ENCODE peak calls at places on chromosomes 2 and 18, in ten cellular contexts. H is fibroblast of mammary gland; N is esophagus squamous epithelium; K is fibroblast of pulmonary artery; C is HL-60; O is CD8-positive, alpha-beta T cell; A is mammary epithelial cell; U is retinal pigment epithelial cell; Q is psoas muscle; M is lung. R is an unnamed sample.

GRCh38 chr2:28398101-28398834 is 5.6 kb downstream of the FOSL2 start:
- DNase-seq in H (peak; percentile 74), N (no peak), K (peak; percentile 79), C (no peak), O (no peak), A (peak; percentile 39), U (no peak), Q (no peak), M (no peak), R (no peak)

GRCh38 chr2:207394812-207395534 is 134.8 kb upstream of the CREB1 start:
- DNase-seq in H (peak; percentile 99), N (no peak), K (peak; percentile 99), C (no peak), O (no peak), A (peak; percentile 100), U (peak; percentile 62), Q (no peak), M (no peak), R (no peak)

GRCh38 chr2:190716176-190716807 is 67.4 kb downstream of the NAB1 start:
- DNase-seq in H (no peak), N (no peak), K (no peak), C (no peak), O (no peak), A (no peak), U (no peak), Q (no peak), M (no peak), R (no peak)

GRCh38 chr18:5456577-5457466 is 87.0 kb downstream of the EPB41L3 start:
- DNase-seq in H (peak; percentile 58), N (no peak), K (peak; percentile 66), C (no peak), O (no peak), A (no peak), U (peak; percentile 88), Q (no peak), M (no peak), R (no peak)

GRCh38 chr2:7102831-7103230 is 185.6 kb downstream of the RNF144A start:
- DNase-seq in H (no peak), N (no peak), K (no peak), C (no peak), O (no peak), A (no peak), U (no peak), Q (no peak), M (no peak), R (no peak)

GRCh38 chr2:75627902-75628504 is 18.6 kb upstream of the MRPL19 start:
- DNase-seq in H (peak; percentile 79), N (no peak), K (peak; percentile 86), C (peak; percentile 14), O (peak; percentile 24), A (peak; percentile 59), U (peak; percentile 31), Q (peak; percentile 82), M (peak; percentile 78), R (no peak)

GRCh38 chr2:240896871-240897692 is 1.1 kb upstream of the MAB21L4 start:
- DNase-seq in H (no peak), N (no peak), K (no peak), C (no peak), O (no peak), A (peak; percentile 10), U (no peak), Q (peak; percentile 47), M (no peak), R (no peak)

GRCh38 chr18:3688682-3689081 is 238.7 kb downstream of the TGIF1 start:
- DNase-seq in H (peak; percentile 99), N (no peak), K (peak; percentile 79), C (no peak), O (no peak), A (peak; percentile 57), U (peak; percentile 64), Q (no peak), M (no peak), R (no peak)

GRCh38 chr2:14401838-14402237 is 230.7 kb upstream of the LRATD1 start:
- DNase-seq in H (no peak), N (no peak), K (no peak), C (no peak), O (no peak), A (no peak), U (no peak), Q (no peak), M (no peak), R (no peak)

GRCh38 chr18:48834421-48835011 is 116.2 kb downstream of the SMAD7 start:
- DNase-seq in H (peak; percentile 93), N (peak; percentile 30), K (peak; percentile 90), C (peak; percentile 77), O (peak; percentile 61), A (peak; percentile 94), U (peak; percentile 93), Q (peak; percentile 78), M (peak; percentile 70), R (peak; percentile 49)

GRCh38 chr18:58186258-58186948 is 142.4 kb downstream of the NEDD4L start:
- DNase-seq in H (peak; percentile 57), N (no peak), K (peak; percentile 68), C (no peak), O (no peak), A (peak; percentile 92), U (peak; percentile 89), Q (no peak), M (no peak), R (no peak)

GRCh38 chr18:25099838-25100393 is 252.1 kb downstream of the ZNF521 start:
- DNase-seq in H (peak; percentile 62), N (no peak), K (peak; percentile 44), C (no peak), O (no peak), A (no peak), U (no peak), Q (no peak), M (no peak), R (no peak)

GRCh38 chr2:43604674-43605073 is 8.8 kb upstream of the THADA start:
- DNase-seq in H (no peak), N (no peak), K (no peak), C (no peak), O (no peak), A (no peak), U (no peak), Q (no peak), M (no peak), R (no peak)

GRCh38 chr2:20491739-20492531 is 45.1 kb downstream of the RHOB start:
- DNase-seq in H (peak; percentile 64), N (no peak), K (peak; percentile 19), C (no peak), O (no peak), A (no peak), U (no peak), Q (no peak), M (no peak), R (no peak)

GRCh38 chr2:54881759-54882158 is 158.3 kb downstream of the EML6 start:
- DNase-seq in H (no peak), N (no peak), K (no peak), C (no peak), O (no peak), A (no peak), U (no peak), Q (no peak), M (no peak), R (no peak)

GRCh38 chr18:48662021-48662661 is 123.3 kb downstream of the CTIF start:
- DNase-seq in H (peak; percentile 57), N (no peak), K (peak; percentile 72), C (peak; percentile 71), O (no peak), A (peak; percentile 25), U (no peak), Q (no peak), M (peak; percentile 49), R (no peak)

DNA sequence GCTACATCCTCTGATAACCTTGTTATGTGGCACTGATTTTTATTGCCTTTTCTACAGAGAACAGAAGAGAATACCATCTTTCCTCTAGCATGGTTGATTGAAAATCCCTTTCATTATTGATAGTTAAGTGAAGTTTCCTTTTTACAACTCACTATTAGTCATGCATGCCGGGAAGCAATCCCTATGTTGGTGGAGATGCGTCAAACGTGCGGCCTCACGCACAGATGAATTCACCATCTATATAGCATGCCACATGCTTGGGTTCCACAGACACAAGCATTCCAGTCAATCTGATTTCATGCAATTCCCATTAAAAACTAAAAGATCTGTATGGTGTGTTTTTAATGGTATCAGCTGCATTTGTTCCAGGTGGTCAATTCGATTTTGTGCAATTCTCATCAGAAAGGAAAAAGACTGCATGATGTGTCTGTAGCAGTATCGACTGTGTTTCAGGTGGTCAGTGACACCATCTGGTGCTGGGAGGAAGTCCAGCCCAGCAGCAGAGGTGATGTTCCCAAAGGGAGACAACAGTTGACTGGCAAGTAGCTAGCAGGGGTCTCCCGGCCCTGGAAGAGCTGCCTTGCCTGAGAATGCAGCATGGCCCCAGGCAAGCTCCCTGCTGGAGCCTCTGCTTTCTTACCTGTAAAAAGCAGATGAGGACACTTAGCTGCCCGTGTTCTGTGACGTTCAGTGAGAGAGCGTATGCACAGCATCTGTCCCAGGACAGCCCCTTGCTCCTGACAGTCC is 151.3 kb upstream of the NCK2 start:
- DNase-seq in H (no peak), N (no peak), K (no peak), C (no peak), O (no peak), A (peak; percentile 26), U (no peak), Q (no peak), M (no peak), R (no peak)
- TF ChIP-seq CTCF in H (no peak), N (no peak), K (no peak), C (no peak), O (no peak), A (no peak), U (no peak), Q (no peak), M (no peak), R (no peak)

GRCh38 chr2:42132066-42132965 is 36.8 kb upstream of the EML4 start:
- DNase-seq in H (peak; percentile 96), N (no peak), K (peak; percentile 72), C (peak; percentile 24), O (no peak), A (peak; percentile 56), U (peak; percentile 61), Q (no peak), M (no peak), R (no peak)
- H3K4me3 ChIP-seq in H (no peak overlapping the region), N (no peak overlapping the region), K (no peak overlapping the region), C (no peak overlapping the region), O (peak overlapping the region; percentile 22), A (no peak overlapping the region), U (peak overlapping the region; percentile 13), Q (no peak overlapping the region), M (no peak overlapping the region), R (no peak overlapping the region)

GRCh38 chr2:213231966-213232365 is 52.3 kb upstream of the SPAG16 start:
- DNase-seq in H (no peak), N (no peak), K (no peak), C (no peak), O (no peak), A (no peak), U (no peak), Q (no peak), M (no peak), R (no peak)
- TF ChIP-seq CTCF in H (no peak), N (no peak), K (no peak), C (no peak), O (no peak), A (no peak), U (no peak), Q (no peak), M (no peak), R (no peak)

DNA sequence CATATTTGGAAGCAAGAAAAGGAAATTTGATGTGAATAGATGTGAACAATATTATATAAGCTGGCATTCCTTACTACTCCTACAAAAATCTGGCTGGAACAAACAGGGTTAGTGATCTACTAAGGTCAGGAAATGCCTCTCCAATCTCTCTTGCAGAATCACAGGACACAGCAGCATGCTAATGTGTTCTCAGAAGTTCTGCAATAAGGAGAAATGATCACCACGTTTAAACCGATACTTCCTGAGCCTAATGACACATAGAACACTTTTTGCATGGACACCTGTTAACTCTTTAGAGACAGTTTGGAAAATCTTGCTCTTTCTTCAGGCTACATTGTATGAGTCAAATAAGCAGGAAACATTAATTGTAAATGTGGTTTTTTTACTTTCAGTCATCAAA is 89.6 kb upstream of the MAP3K20 start:
- DNase-seq in H (no peak), N (no peak), K (peak; percentile 36), C (no peak), O (no peak), A (peak; percentile 65), U (no peak), Q (no peak), M (no peak), R (no peak)
- H3K4me3 ChIP-seq in H (no peak overlapping the region), N (no peak overlapping the region), K (no peak overlapping the region), C (no peak overlapping the region), O (no peak overlapping the region), A (no peak overlapping the region), U (no peak overlapping the region), Q (peak overlapping the region; percentile 37), M (no peak overlapping the region), R (no peak overlapping the region)

R was measured in GM12864.